ENCODE peak calls at places on chromosomes 6 and 20, in seven cellular contexts. E is mammary epithelial cell, R is retinal pigment epithelial cell, S is IMR-90, X is AG09309, V is left ventricle myocardium inferior, W is endothelial cell of umbilical vein. U is an unnamed sample.

GRCh38 chr6:141988954-141989705 is 143.6 kb upstream of the GJE1 start:
- DNase-seq in E (peak), R (peak), S (peak), X (peak), V (no peak), W (peak), U (no peak)

GRCh38 chr6:107768044-107768443 is 56.1 kb downstream of the SCML4 start:
- DNase-seq in E (no peak), R (no peak), S (no peak), X (no peak), V (no peak), W (no peak), U (no peak)

GRCh38 chr20:33415948-33416347 is 14.6 kb upstream of the CDK5RAP1 start:
- DNase-seq in E (peak), R (no peak), S (peak), X (no peak), V (peak), W (no peak), U (no peak)

GRCh38 chr20:49259284-49259683 is 18.6 kb downstream of the ZNFX1 start:
- DNase-seq in E (no peak), R (no peak), S (no peak), X (no peak), V (no peak), W (no peak), U (no peak)

GRCh38 chr6:107304421-107305025 is 154.8 kb downstream of the PDSS2 start:
- DNase-seq in E (peak), R (no peak), S (peak), X (no peak), V (no peak), W (no peak), U (no peak)

GRCh38 chr6:9140181-9140580 is 704.8 kb upstream of the SLC35B3 start:
- DNase-seq in E (peak), R (no peak), S (peak), X (no peak), V (no peak), W (no peak), U (peak)

GRCh38 chr6:89644864-89645263 is 6.3 kb upstream of the LYRM2 start:
- DNase-seq in E (peak), R (no peak), S (no peak), X (no peak), V (no peak), W (no peak), U (no peak)

GRCh38 chr6:82073484-82073883 is 174.1 kb downstream of the IBTK start:
- DNase-seq in E (no peak), R (no peak), S (no peak), X (no peak), V (no peak), W (no peak), U (no peak)

GRCh38 chr20:58219342-58219700 is 9.1 kb downstream of the ANKRD60 start:
- DNase-seq in E (peak), R (no peak), S (peak), X (peak), V (no peak), W (no peak), U (no peak)

GRCh38 chr6:35473075-35473848 is 5.1 kb downstream of the RPL10A start:
- DNase-seq in E (no peak), R (no peak), S (no peak), X (no peak), V (no peak), W (no peak), U (no peak)

GRCh38 chr6:91569071-91569470 is 982.2 kb upstream of the MAP3K7 start:
- DNase-seq in E (no peak), R (peak), S (peak), X (no peak), V (no peak), W (no peak), U (no peak)

GRCh38 chr6:100451577-100451976 is 13.1 kb downstream of the SIM1 start:
- DNase-seq in E (no peak), R (no peak), S (no peak), X (no peak), V (no peak), W (no peak), U (no peak)

GRCh38 chr6:144266091-144266649 is 19.0 kb upstream of the UTRN start:
- DNase-seq in E (no peak), R (peak), S (peak), X (peak), V (peak), W (peak), U (peak)

GRCh38 chr20:50258790-50259483 is 68.3 kb downstream of the CEBPB start:
- DNase-seq in E (no peak), R (no peak), S (no peak), X (no peak), V (no peak), W (no peak), U (no peak)

GRCh38 chr6:54717849-54718455 is 128.6 kb upstream of the FAM83B start:
- DNase-seq in E (peak), R (no peak), S (peak), X (no peak), V (no peak), W (peak), U (peak)

GRCh38 chr6:167094436-167094819 is 28.5 kb upstream of the CCR6 start:
- DNase-seq in E (no peak), R (no peak), S (no peak), X (no peak), V (no peak), W (no peak), U (no peak)

GRCh38 chr6:44257007-44257752 is at the start of gene SLC35B2:
- DNase-seq in E (peak), R (no peak), S (peak), X (no peak), V (peak), W (peak), U (peak)

GRCh38 chr6:3912366-3913076 is 63.3 kb downstream of the FAM50B start:
- DNase-seq in E (no peak), R (no peak), S (peak), X (no peak), V (no peak), W (peak), U (no peak)

GRCh38 chr6:151550618-151551017 is 56.8 kb downstream of the CCDC170 start:
- DNase-seq in E (no peak), R (no peak), S (no peak), X (no peak), V (no peak), W (no peak), U (no peak)

GRCh38 chr6:56724455-56724854 is 81.8 kb upstream of the DST start:
- DNase-seq in E (no peak), R (no peak), S (peak), X (peak), V (no peak), W (no peak), U (no peak)

GRCh38 chr6:116210750-116211425 is 43.0 kb downstream of the TSPYL4 start:
- DNase-seq in E (peak), R (no peak), S (peak), X (peak), V (peak), W (no peak), U (no peak)

GRCh38 chr20:20009784-20010253 is 7.3 kb upstream of the NAA20 start:
- DNase-seq in E (no peak), R (no peak), S (no peak), X (no peak), V (no peak), W (no peak), U (no peak)

GRCh38 chr6:162942860-162943259 is 215.1 kb downstream of the PACRG start:
- DNase-seq in E (no peak), R (peak), S (peak), X (peak), V (no peak), W (no peak), U (no peak)

GRCh38 chr20:43751167-43752050 is 24.6 kb upstream of the GTSF1L start:
- DNase-seq in E (peak), R (no peak), S (peak), X (peak), V (no peak), W (no peak), U (peak)

GRCh38 chr6:41039060-41039998 is at the start of gene UNC5CL:
- DNase-seq in E (peak), R (no peak), S (no peak), X (no peak), V (no peak), W (peak), U (peak)

GRCh38 chr6:158972241-158973233 is 27.5 kb downstream of the RSPH3 start:
- DNase-seq in E (peak), R (peak), S (peak), X (peak), V (no peak), W (peak), U (no peak)

GRCh38 chr6:105209950-105210706 is 30.3 kb upstream of the POPDC3 start:
- DNase-seq in E (peak), R (no peak), S (peak), X (peak), V (no peak), W (peak), U (no peak)

GRCh38 chr6:151096255-151096612 is 143.5 kb upstream of the AKAP12 start:
- DNase-seq in E (no peak), R (no peak), S (no peak), X (peak), V (no peak), W (no peak), U (no peak)

GRCh38 chr20:62627901-62628612 is 14.2 kb upstream of the SLCO4A1 start:
- DNase-seq in E (no peak), R (no peak), S (peak), X (no peak), V (no peak), W (no peak), U (no peak)

GRCh38 chr20:20547221-20547875 is 165.1 kb downstream of the RALGAPA2 start:
- DNase-seq in E (peak), R (no peak), S (peak), X (no peak), V (no peak), W (no peak), U (no peak)

GRCh38 chr6:1544603-1545002 is 65.1 kb upstream of the FOXC1 start:
- DNase-seq in E (no peak), R (no peak), S (no peak), X (no peak), V (no peak), W (no peak), U (no peak)

GRCh38 chr20:5643936-5644335 is 106.3 kb upstream of the SHLD1 start:
- DNase-seq in E (no peak), R (no peak), S (no peak), X (no peak), V (no peak), W (no peak), U (no peak)

GRCh38 chr6:31582230-31582601 is at the start of gene LTB:
- DNase-seq in E (no peak), R (no peak), S (no peak), X (no peak), V (no peak), W (no peak), U (peak)

GRCh38 chr6:14676977-14677781 is 559.6 kb downstream of the CD83 start:
- DNase-seq in E (no peak), R (no peak), S (no peak), X (no peak), V (no peak), W (no peak), U (no peak)

DNA sequence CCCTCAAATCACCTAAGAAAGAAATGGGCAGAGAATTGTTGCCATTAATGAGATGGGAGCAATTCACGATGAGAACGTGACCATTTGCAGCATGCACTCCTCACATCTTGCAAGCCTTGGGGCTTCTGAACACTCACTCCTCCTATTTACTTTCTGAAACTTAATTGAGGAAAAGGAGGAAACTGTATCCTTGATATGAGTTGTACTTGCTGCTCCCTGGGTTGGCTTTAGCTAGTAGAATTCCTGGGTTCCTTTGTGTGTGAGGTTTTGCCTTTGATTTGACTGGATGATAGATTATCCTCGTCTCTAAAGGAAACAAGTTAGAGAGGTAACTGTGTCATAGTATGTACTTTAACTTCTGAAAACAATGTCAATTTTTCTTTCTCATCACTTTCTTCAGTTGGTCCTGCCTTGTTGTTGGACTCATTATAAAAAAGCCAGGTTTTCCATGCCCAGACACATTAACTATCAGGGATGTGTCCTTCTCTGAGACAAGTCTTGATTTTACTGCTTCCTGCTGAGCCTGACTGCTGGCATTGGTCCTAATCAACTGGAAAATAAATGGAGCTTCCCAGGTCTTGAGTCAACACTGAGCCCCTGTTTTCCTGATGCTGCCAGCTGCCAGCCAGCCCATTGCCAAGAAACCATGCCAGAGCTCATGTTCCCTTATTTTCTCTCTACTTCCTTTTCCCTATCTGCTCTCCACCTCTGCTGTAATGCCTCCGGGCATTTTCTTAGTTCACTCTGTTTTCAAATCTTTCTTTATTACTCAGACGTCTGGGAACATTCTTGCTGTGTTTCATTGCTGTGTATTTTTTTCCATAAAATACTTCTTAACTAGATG is 6.0 kb upstream of the MRAP2 start:
- DNase-seq in E (peak), R (no peak), S (peak), X (peak), V (no peak), W (peak), U (peak)
- H3K4me3 ChIP-seq in E (no peak), R (no peak), S (no peak), X (no peak), V (no peak), W (no peak), U (no peak)

GRCh38 chr6:134979142-134979541 is 29.2 kb upstream of the ALDH8A1 start:
- DNase-seq in E (no peak), R (no peak), S (no peak), X (no peak), V (no peak), W (no peak), U (no peak)
- H3K4me3 ChIP-seq in E (no peak), R (no peak), S (no peak), X (no peak), V (no peak), W (no peak), U (no peak)

GRCh38 chr6:25051083-25051482 is 115.3 kb upstream of the RIPOR2 start:
- DNase-seq in E (no peak), R (no peak), S (no peak), X (no peak), V (no peak), W (peak), U (no peak)

GRCh38 chr6:25056130-25056529 is 120.4 kb upstream of the RIPOR2 start:
- DNase-seq in E (no peak), R (no peak), S (no peak), X (no peak), V (no peak), W (no peak), U (peak)

GRCh38 chr6:25052181-25052580 is 116.4 kb upstream of the RIPOR2 start:
- DNase-seq in E (peak), R (no peak), S (no peak), X (no peak), V (no peak), W (no peak), U (peak)

GRCh38 chr6:25054469-25054868 is 118.7 kb upstream of the RIPOR2 start:
- DNase-seq in E (peak), R (no peak), S (peak), X (peak), V (no peak), W (peak), U (no peak)

DNA sequence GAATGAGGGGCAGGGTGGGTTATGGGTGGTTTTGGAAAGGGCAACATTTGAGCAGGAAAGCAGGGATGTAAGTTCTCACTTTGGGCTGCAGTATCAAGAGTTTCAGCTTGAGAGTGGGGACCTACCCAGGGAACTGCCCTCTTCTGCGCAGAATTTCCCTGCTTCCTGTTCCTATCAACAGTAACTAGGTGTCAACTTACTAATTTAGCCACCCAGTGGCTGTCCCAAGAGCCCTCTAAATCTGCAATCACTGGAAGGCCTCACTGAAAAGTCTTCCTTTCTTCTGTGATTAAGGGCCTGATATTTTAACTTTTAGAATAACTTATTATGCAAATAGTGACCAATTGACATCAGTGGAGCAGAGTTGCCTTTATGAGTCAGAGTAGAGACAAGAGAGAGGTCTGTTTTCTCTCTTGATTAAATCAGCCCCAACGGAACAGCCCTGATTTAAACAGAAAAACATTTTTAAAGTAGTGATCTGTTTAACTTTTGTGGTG is 118.2 kb upstream of the RIPOR2 start:
- DNase-seq in E (peak), R (no peak), S (peak), X (no peak), V (no peak), W (peak), U (no peak)
- H3K4me3 ChIP-seq in E (no peak), R (no peak), S (no peak), X (no peak), V (no peak), W (no peak), U (no peak)

GRCh38 chr6:33192671-33193602 is 670 bp upstream of the COL11A2 start:
- DNase-seq in E (no peak), R (no peak), S (no peak), X (no peak), V (peak), W (no peak), U (peak)
- H3K4me3 ChIP-seq in E (no peak), R (peak), S (peak), X (peak), V (peak), W (peak), U (peak)

DNA sequence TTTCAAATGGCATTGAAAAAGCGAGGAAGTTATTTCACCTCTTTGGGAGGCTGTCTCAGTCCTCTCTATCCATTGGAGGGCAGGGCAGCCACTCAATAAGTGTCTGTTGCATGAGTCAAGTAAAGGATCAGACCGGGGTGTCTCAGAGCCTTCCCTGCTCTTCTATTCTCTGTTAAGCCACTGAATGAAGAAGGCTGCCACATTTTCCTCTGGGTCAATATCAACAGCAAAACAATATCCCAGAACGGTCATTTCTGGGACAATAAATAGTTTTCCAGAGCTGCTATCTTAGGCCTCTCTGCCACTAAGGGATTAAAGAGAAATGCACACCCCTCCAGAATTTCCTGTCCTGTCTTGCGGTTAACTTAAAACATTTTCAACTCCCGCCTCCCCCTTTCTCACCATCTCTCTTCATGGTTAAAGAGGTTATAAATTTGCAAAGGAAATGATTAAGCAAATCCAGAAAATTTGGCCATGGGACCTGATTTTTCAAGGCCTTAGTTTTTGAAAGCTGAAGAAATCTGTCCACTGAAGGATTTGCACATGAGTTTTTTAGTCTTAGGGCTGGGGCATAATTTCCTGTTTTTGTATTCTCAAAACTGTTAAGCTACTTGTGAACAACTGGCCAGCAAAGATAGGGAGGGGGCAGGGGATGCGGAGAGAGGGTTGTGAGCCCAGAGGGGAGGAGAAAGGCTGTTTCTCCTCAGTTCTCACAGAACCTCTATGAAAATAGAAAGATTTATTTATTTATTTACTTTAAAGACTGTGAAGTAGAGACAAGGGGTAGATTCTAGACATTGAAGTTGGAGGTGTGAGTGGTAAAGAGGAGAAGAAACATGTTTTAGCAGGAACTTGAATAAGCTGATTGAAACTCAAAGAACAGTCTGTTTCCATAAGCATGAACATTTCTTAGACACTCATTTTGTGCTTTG is 135.7 kb downstream of the BCAS1 start:
- DNase-seq in E (peak), R (no peak), S (peak), X (peak), V (peak), W (peak), U (no peak)
- H3K4me3 ChIP-seq in E (no peak), R (no peak), S (no peak), X (no peak), V (no peak), W (no peak), U (no peak)

GRCh38 chr6:42820509-42821340 is 38.9 kb downstream of the BICRAL start:
- DNase-seq in E (no peak), R (no peak), S (no peak), X (no peak), V (peak), W (no peak), U (no peak)
- H3K4me3 ChIP-seq in E (no peak), R (no peak), S (no peak), X (no peak), V (peak), W (no peak), U (no peak)

DNA sequence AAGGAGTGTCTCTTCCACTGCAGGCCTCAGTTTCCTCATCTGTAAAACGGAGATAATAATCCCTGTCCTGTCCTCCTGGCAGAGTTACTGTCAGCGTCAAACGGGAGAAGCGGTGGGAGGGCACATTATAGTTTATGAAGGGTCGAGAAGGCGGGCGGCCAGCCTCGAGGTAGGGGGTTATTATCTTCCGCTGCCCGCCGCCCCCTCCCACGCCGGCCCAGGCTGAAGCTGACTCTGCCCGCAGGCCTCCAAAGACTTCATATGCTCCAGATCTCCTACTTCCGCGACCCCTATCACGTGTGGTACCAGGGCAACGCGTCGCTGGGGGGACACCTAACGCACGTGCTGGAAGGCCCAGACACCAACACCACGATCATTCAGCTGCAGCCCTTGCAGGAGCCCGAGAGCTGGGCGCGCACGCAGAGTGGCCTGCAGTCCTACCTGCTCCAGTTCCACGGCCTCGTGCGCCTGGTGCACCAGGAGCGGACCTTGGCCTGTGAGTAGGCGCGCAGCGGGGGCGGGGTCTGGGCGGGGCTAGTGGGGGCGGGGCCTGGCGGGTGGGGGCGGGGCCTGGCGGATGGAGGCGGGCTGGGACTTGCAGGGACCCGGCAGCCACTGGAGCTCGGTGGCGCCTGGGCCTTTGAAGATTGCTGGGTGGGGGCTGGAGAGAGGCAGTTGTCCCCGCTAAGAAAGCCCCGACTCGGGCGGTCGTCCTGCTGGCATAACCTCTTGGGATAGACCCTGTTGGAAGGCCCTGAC is 2.8 kb downstream of the PROCR start:
- DNase-seq in E (no peak), R (no peak), S (no peak), X (no peak), V (no peak), W (peak), U (peak)
- H3K4me3 ChIP-seq in E (no peak), R (no peak), S (no peak), X (no peak), V (peak), W (peak), U (no peak)